ENCODE peak calls at places on chromosomes 16 and 17, in seven cellular contexts. U is neuronal stem cell, L is left ventricle myocardium inferior, Z is ascending aorta, J is NT2/D1, K is SK-N-SH, O is ovary. S is an unnamed sample.
A peak's percentile ranks its signal among the peaks of the same experiment; 100 is the strongest.

GRCh38 chr16:54090602-54091001 is 196.0 kb downstream of the IRX3 start:
- DNase-seq in U (no peak), K (no peak), J (no peak), Z (no peak), O (no peak), L (no peak), S (no peak)

GRCh38 chr17:21292867-21293845 is 8.6 kb downstream of the MAP2K3 start:
- DNase-seq in J (no peak), Z (no peak), L (no peak), K (peak; percentile 20), O (no peak), U (no peak), S (no peak)

GRCh38 chr17:57810740-57811632 is 38.9 kb downstream of the MRPS23 start:
- DNase-seq in O (peak; percentile 62), Z (no peak), U (no peak), J (no peak), K (peak; percentile 74), L (peak; percentile 61), S (no peak)

GRCh38 chr17:73585583-73585982 is 58.7 kb downstream of the SDK2 start:
- DNase-seq in U (no peak), K (no peak), J (no peak), Z (no peak), L (no peak), O (no peak), S (no peak)

GRCh38 chr16:89047331-89048086 is 46.1 kb upstream of the ACSF3 start:
- DNase-seq in U (no peak), K (no peak), J (no peak), O (no peak), L (no peak), Z (no peak), S (no peak)

GRCh38 chr17:30449480-30449879 is 27.7 kb upstream of the GOSR1 start:
- DNase-seq in Z (no peak), L (no peak), U (no peak), O (peak; percentile 53), J (no peak), K (no peak), S (peak; percentile 63)

GRCh38 chr17:27237890-27238289 is 56.0 kb upstream of the WSB1 start:
- DNase-seq in Z (no peak), K (no peak), U (no peak), J (no peak), L (no peak), O (no peak), S (no peak)

GRCh38 chr16:88705746-88706287 is 391 bp downstream of the RNF166 start:
- DNase-seq in J (no peak), K (no peak), Z (no peak), U (no peak), L (no peak), O (no peak), S (no peak)

GRCh38 chr16:19380316-19380715 is 37.4 kb upstream of the TMC5 start:
- DNase-seq in Z (no peak), L (no peak), J (no peak), O (no peak), K (no peak), U (no peak), S (no peak)

GRCh38 chr17:789160-789840 is 7.1 kb downstream of the MRM3 start:
- DNase-seq in K (no peak), J (no peak), L (no peak), U (no peak), O (no peak), Z (no peak), S (no peak)

GRCh38 chr17:57940653-57941329 is 14.4 kb downstream of the CUEDC1 start:
- DNase-seq in J (no peak), U (no peak), O (no peak), L (no peak), K (no peak), Z (no peak), S (no peak)

GRCh38 chr17:50986989-50987660 is 121.0 kb upstream of the TOB1 start:
- DNase-seq in U (no peak), O (no peak), J (no peak), K (no peak), L (no peak), Z (no peak), S (no peak)

GRCh38 chr17:82615084-82616020 is 32.9 kb downstream of the WDR45B start:
- DNase-seq in O (peak; percentile 48), L (no peak), K (no peak), Z (no peak), U (no peak), J (no peak), S (no peak)

GRCh38 chr16:81587626-81588160 is 143.1 kb downstream of the CMIP start:
- DNase-seq in O (no peak), J (no peak), L (no peak), U (no peak), K (no peak), Z (no peak), S (no peak)

GRCh38 chr17:913207-913606 is 66.4 kb downstream of the NXN start:
- DNase-seq in U (no peak), Z (no peak), O (no peak), J (no peak), L (no peak), K (no peak), S (no peak)

GRCh38 chr17:1095853-1096675 is 83.7 kb downstream of the ABR start:
- DNase-seq in O (no peak), L (no peak), U (no peak), J (no peak), K (no peak), Z (no peak), S (no peak)

GRCh38 chr17:29565643-29566472 is 979 bp downstream of the ABHD15 start:
- DNase-seq in K (peak; percentile 64), J (no peak), L (no peak), U (peak; percentile 20), O (peak; percentile 44), Z (no peak), S (peak; percentile 60)

DNA sequence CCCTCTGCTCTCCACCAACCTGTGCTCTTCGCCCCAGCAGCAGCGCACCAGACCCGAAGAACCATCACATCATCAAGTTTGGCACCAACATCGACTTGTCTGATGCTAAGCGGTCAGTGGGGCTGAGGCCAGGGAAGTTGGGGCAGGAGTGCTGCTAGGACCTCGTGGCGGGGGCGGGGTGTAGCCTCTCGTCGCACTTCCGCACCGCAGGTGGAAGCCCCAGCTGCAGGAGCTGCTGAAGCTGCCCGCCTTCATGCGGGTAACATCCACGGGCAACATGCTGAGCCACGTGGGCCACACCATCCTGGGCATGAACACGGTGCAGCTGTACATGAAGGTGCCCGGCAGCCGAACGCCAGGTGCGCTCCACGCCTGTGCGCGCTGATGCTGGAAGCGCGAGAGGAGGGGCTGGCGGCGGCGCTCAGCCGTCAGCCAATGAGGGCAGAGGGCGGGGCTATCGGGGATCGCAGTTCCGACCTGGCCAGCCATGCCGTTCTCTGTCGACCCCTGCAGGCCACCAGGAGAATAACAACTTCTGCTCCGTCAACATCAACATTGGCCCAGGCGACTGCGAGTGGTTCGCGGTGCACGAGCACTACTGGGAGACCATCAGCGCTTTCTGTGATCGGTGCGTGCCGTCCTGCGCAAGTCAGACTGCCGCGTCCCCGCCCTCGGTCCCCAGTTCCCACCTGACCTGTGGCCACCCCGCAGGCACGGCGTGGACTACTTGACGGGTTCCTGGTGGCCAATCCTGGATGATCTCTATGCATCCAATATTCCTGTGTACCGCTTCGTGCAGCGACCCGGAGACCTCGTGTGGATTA is 3.2 kb upstream of the TMEM88 start:
- DNase-seq in J (no peak), U (peak; percentile 89), K (peak; percentile 94), O (peak; percentile 93), L (peak; percentile 88), Z (peak; percentile 91), S (no peak)
- H3K36me3 ChIP-seq in J (peaks cover 52% of the 10 kb centered on the region), U (peaks cover 75% of the 10 kb centered on the region), K (peaks cover 68% of the 10 kb centered on the region), O (no peaks in the 10 kb centered on the region), L (peaks cover 64% of the 10 kb centered on the region), Z (peaks cover 56% of the 10 kb centered on the region), S (peaks cover 66% of the 10 kb centered on the region)

DNA sequence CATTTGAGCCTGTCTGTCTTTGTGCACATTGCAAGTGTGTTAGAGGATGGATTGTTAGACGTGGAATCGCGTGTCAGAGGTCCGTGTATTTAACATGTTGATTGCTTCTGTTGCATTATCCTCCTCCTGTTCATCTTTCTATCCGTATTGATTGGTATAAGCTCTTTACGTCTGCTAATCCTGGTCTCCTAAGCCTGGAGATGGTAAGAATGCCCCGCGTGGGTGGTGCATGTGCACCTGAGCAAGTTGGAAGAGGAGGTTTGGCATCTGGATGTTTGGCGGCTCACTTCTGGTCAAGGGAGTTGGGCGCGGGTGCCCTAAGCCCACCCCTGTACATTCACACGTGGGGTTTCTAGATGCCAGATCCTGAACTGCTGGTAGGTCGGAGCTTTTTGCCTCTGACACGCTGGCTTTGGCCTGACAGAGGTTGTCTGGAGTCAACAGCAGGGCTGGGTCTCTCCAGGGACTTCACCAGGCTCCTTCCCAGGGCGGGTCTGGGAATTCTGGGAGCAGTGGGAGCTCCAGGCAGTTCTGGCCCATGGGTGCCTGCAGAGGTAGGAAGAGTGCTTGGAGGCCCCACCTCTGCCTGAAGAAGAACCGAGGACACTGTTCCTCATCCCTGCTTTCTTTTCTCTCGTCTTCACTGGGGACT is 107.3 kb downstream of the OR1D5 start:
- DNase-seq in U (no peak), Z (peak; percentile 37), L (no peak), O (no peak), J (no peak), K (no peak), S (no peak)
- H3K27me3 ChIP-seq in U (no peaks in the 10 kb centered on the region), Z (no peaks in the 10 kb centered on the region), L (no peaks in the 10 kb centered on the region), O (no peaks in the 10 kb centered on the region), J (no peaks in the 10 kb centered on the region), K (no peaks in the 10 kb centered on the region), S (no peaks in the 10 kb centered on the region)

DNA sequence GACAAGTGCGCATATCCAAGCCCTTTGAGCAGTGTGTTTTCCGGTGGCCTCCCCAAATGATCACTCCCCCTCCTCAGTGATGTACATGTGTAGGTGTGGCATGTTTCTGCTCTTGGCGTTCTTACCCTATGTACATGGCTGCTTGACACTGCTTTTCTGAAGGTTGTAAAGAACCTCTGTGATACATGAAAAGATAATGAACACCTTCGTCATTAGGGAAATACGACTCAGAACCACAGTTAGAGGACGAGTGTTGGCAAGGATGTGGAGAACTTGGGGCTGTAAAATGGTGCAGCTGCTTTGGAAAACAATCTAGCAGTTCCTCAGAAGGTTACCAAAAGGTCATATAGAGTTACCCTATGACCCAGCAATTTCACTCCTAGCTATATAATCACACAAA is 28.6 kb downstream of the CEP95 start:
- DNase-seq in K (no peak), O (no peak), J (no peak), L (no peak), Z (no peak), U (no peak), S (no peak)
- H3K36me3 ChIP-seq in K (peaks cover 86% of the 10 kb centered on the region), O (no peaks in the 10 kb centered on the region), J (peaks cover 98% of the 10 kb centered on the region), L (peaks cover 98% of the 10 kb centered on the region), Z (peaks cover 85% of the 10 kb centered on the region), U (peaks cover 100% of the 10 kb centered on the region), S (peaks cover 82% of the 10 kb centered on the region)

GRCh38 chr16:1263591-1264216 is 7.8 kb downstream of the TPSD1 start:
- DNase-seq in O (no peak), U (no peak), K (no peak), J (no peak), Z (no peak), L (no peak), S (no peak)
- H3K27me3 ChIP-seq in O (no peaks in the 10 kb centered on the region), U (peaks cover 43% of the 10 kb centered on the region), K (peaks cover 60% of the 10 kb centered on the region), J (peaks cover 48% of the 10 kb centered on the region), Z (no peaks in the 10 kb centered on the region), L (peaks cover 65% of the 10 kb centered on the region), S (peaks cover 8% of the 10 kb centered on the region)

DNA sequence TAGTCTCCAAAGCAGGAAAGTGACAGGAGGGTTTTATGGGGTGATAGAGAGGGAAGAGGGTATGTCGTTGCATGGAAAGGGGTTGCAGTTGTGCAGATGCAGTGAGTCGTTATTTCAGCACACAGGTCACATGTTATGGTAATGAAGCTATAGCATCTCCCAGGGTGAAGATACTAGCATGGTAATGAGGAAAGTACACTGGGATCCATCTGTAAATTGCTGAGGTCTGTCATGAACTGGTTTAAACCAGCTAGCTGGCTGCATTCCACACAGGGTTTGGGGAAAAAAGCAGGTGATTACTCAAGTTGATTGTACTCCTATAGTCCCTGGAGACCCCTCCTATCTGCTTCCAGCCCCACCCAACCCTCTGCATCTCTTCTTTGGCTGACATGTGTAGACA is 11.7 kb downstream of the COX11 start:
- DNase-seq in K (no peak), O (no peak), Z (no peak), U (no peak), J (no peak), L (no peak), S (no peak)
- H3K36me3 ChIP-seq in K (peaks cover 73% of the 10 kb centered on the region), O (no peaks in the 10 kb centered on the region), Z (peaks cover 50% of the 10 kb centered on the region), U (peaks cover 89% of the 10 kb centered on the region), J (peaks cover 79% of the 10 kb centered on the region), L (peaks cover 57% of the 10 kb centered on the region), S (peaks cover 31% of the 10 kb centered on the region)